ENCODE peak calls at places on chromosomes 5 and 9, in eight cellular contexts. One of them, this sample, is unnamed. For H3K4me1, the result is how much of the 10 kb centered on the place peaks cover.

GRCh38 chr5:5126444-5126843 is 13.7 kb upstream of the ADAMTS16 start:
- DNase-seq in mucosa of descending colon: no peak
- DNase-seq in lung: no peak
- DNase-seq in upper lobe of right lung: no peak
- DNase-seq in PC-9: peak
- DNase-seq in heart right ventricle: no peak
- DNase-seq in lower lobe of right lung: no peak
- DNase-seq in adrenal gland: peak
- DNase-seq in this sample: no peak

GRCh38 chr9:108347463-108348153 is 508.2 kb downstream of the ACTL7B start:
- DNase-seq in PC-9: no peak
- DNase-seq in lower lobe of right lung: no peak
- DNase-seq in lung: no peak
- DNase-seq in adrenal gland: no peak
- DNase-seq in upper lobe of right lung: no peak
- DNase-seq in mucosa of descending colon: no peak
- DNase-seq in heart right ventricle: no peak
- DNase-seq in this sample: no peak

GRCh38 chr5:112339761-112340160 is 79.3 kb downstream of the EPB41L4A start:
- DNase-seq in heart right ventricle: no peak
- DNase-seq in PC-9: no peak
- DNase-seq in lung: no peak
- DNase-seq in lower lobe of right lung: no peak
- DNase-seq in mucosa of descending colon: no peak
- DNase-seq in adrenal gland: no peak
- DNase-seq in upper lobe of right lung: no peak
- DNase-seq in this sample: no peak

GRCh38 chr9:2317591-2317990 is 302.4 kb downstream of the SMARCA2 start:
- DNase-seq in PC-9: no peak
- DNase-seq in upper lobe of right lung: no peak
- DNase-seq in mucosa of descending colon: no peak
- DNase-seq in heart right ventricle: no peak
- DNase-seq in lung: no peak
- DNase-seq in adrenal gland: no peak
- DNase-seq in lower lobe of right lung: no peak
- DNase-seq in this sample: no peak

GRCh38 chr5:4868140-4868735 is 271.9 kb upstream of the ADAMTS16 start:
- DNase-seq in heart right ventricle: no peak
- DNase-seq in upper lobe of right lung: no peak
- DNase-seq in adrenal gland: peak
- DNase-seq in lower lobe of right lung: peak
- DNase-seq in lung: peak
- DNase-seq in PC-9: peak
- DNase-seq in mucosa of descending colon: no peak
- DNase-seq in this sample: no peak

GRCh38 chr9:88938181-88938580 is 53.1 kb upstream of the S1PR3 start:
- DNase-seq in PC-9: peak
- DNase-seq in upper lobe of right lung: no peak
- DNase-seq in mucosa of descending colon: no peak
- DNase-seq in lower lobe of right lung: no peak
- DNase-seq in lung: no peak
- DNase-seq in adrenal gland: no peak
- DNase-seq in heart right ventricle: no peak
- DNase-seq in this sample: no peak

GRCh38 chr5:171367424-171368370 is 20.0 kb upstream of the NPM1 start:
- DNase-seq in lower lobe of right lung: no peak
- DNase-seq in adrenal gland: no peak
- DNase-seq in upper lobe of right lung: peak
- DNase-seq in mucosa of descending colon: no peak
- DNase-seq in PC-9: peak
- DNase-seq in lung: no peak
- DNase-seq in heart right ventricle: no peak
- DNase-seq in this sample: peak

GRCh38 chr9:34176089-34176488 is 2.8 kb upstream of the UBAP1 start:
- DNase-seq in adrenal gland: no peak
- DNase-seq in PC-9: peak
- DNase-seq in upper lobe of right lung: no peak
- DNase-seq in mucosa of descending colon: no peak
- DNase-seq in lung: no peak
- DNase-seq in heart right ventricle: no peak
- DNase-seq in lower lobe of right lung: no peak
- DNase-seq in this sample: no peak

GRCh38 chr5:119082691-119083090 is 11.8 kb downstream of the DMXL1 start:
- DNase-seq in PC-9: no peak
- DNase-seq in lung: no peak
- DNase-seq in adrenal gland: no peak
- DNase-seq in heart right ventricle: no peak
- DNase-seq in mucosa of descending colon: no peak
- DNase-seq in upper lobe of right lung: no peak
- DNase-seq in lower lobe of right lung: no peak
- DNase-seq in this sample: no peak

GRCh38 chr5:142507528-142507927 is 178.4 kb downstream of the FGF1 start:
- DNase-seq in PC-9: peak
- DNase-seq in adrenal gland: no peak
- DNase-seq in heart right ventricle: no peak
- DNase-seq in mucosa of descending colon: no peak
- DNase-seq in lower lobe of right lung: no peak
- DNase-seq in upper lobe of right lung: no peak
- DNase-seq in lung: no peak
- DNase-seq in this sample: no peak

GRCh38 chr5:371811-372555 is 50.5 kb downstream of the AHRR start:
- DNase-seq in lung: no peak
- DNase-seq in heart right ventricle: no peak
- DNase-seq in PC-9: no peak
- DNase-seq in mucosa of descending colon: no peak
- DNase-seq in lower lobe of right lung: peak
- DNase-seq in adrenal gland: peak
- DNase-seq in upper lobe of right lung: peak
- DNase-seq in this sample: peak

GRCh38 chr9:83505282-83505681 is 32.9 kb downstream of the FRMD3 start:
- DNase-seq in adrenal gland: no peak
- DNase-seq in mucosa of descending colon: no peak
- DNase-seq in heart right ventricle: no peak
- DNase-seq in upper lobe of right lung: no peak
- DNase-seq in lung: no peak
- DNase-seq in lower lobe of right lung: no peak
- DNase-seq in PC-9: no peak
- DNase-seq in this sample: no peak

GRCh38 chr9:16598316-16598715 is 272.2 kb downstream of the BNC2 start:
- DNase-seq in adrenal gland: no peak
- DNase-seq in mucosa of descending colon: no peak
- DNase-seq in lower lobe of right lung: no peak
- DNase-seq in lung: no peak
- DNase-seq in PC-9: no peak
- DNase-seq in heart right ventricle: no peak
- DNase-seq in upper lobe of right lung: no peak
- DNase-seq in this sample: no peak

GRCh38 chr5:57825026-57825683 is 342.5 kb upstream of the ACTBL2 start:
- DNase-seq in lung: no peak
- DNase-seq in upper lobe of right lung: no peak
- DNase-seq in mucosa of descending colon: no peak
- DNase-seq in adrenal gland: no peak
- DNase-seq in lower lobe of right lung: no peak
- DNase-seq in heart right ventricle: no peak
- DNase-seq in PC-9: peak
- DNase-seq in this sample: no peak

GRCh38 chr5:35698057-35698808 is 80.6 kb downstream of the SPEF2 start:
- DNase-seq in PC-9: no peak
- DNase-seq in heart right ventricle: no peak
- DNase-seq in adrenal gland: no peak
- DNase-seq in lower lobe of right lung: no peak
- DNase-seq in mucosa of descending colon: no peak
- DNase-seq in lung: no peak
- DNase-seq in upper lobe of right lung: no peak
- DNase-seq in this sample: no peak

GRCh38 chr9:107895524-107896001 is 406.0 kb upstream of the KLF4 start:
- DNase-seq in lower lobe of right lung: no peak
- DNase-seq in upper lobe of right lung: no peak
- DNase-seq in adrenal gland: no peak
- DNase-seq in mucosa of descending colon: no peak
- DNase-seq in lung: no peak
- DNase-seq in heart right ventricle: no peak
- DNase-seq in PC-9: no peak
- DNase-seq in this sample: no peak

GRCh38 chr5:82045526-82046267 is 73.9 kb downstream of the ATG10 start:
- DNase-seq in mucosa of descending colon: no peak
- DNase-seq in upper lobe of right lung: no peak
- DNase-seq in heart right ventricle: no peak
- DNase-seq in adrenal gland: no peak
- DNase-seq in lung: no peak
- DNase-seq in lower lobe of right lung: no peak
- DNase-seq in PC-9: no peak
- DNase-seq in this sample: no peak

GRCh38 chr5:77186990-77187389 is 23.5 kb upstream of the PDE8B start:
- DNase-seq in upper lobe of right lung: no peak
- DNase-seq in PC-9: no peak
- DNase-seq in mucosa of descending colon: no peak
- DNase-seq in lower lobe of right lung: no peak
- DNase-seq in heart right ventricle: no peak
- DNase-seq in adrenal gland: no peak
- DNase-seq in lung: no peak
- DNase-seq in this sample: no peak

GRCh38 chr5:135391123-135391868 is 7.7 kb downstream of the MACROH2A1 start:
- DNase-seq in lung: no peak
- DNase-seq in heart right ventricle: no peak
- DNase-seq in upper lobe of right lung: no peak
- DNase-seq in PC-9: no peak
- DNase-seq in adrenal gland: no peak
- DNase-seq in mucosa of descending colon: no peak
- DNase-seq in lower lobe of right lung: no peak
- DNase-seq in this sample: no peak

GRCh38 chr5:43482490-43483064 is 1.1 kb downstream of the TMEM267 start:
- DNase-seq in adrenal gland: no peak
- DNase-seq in mucosa of descending colon: no peak
- DNase-seq in PC-9: no peak
- DNase-seq in lung: no peak
- DNase-seq in upper lobe of right lung: no peak
- DNase-seq in heart right ventricle: no peak
- DNase-seq in lower lobe of right lung: no peak
- DNase-seq in this sample: no peak

GRCh38 chr9:128120061-128120740 is 7.3 kb downstream of the PTGES2 start:
- DNase-seq in PC-9: no peak
- DNase-seq in mucosa of descending colon: peak
- DNase-seq in lower lobe of right lung: peak
- DNase-seq in lung: no peak
- DNase-seq in heart right ventricle: peak
- DNase-seq in adrenal gland: peak
- DNase-seq in upper lobe of right lung: no peak
- DNase-seq in this sample: peak

GRCh38 chr5:177440211-177440989 is 6.2 kb upstream of the PRR7 start:
- DNase-seq in PC-9: no peak
- DNase-seq in lung: no peak
- DNase-seq in adrenal gland: no peak
- DNase-seq in lower lobe of right lung: no peak
- DNase-seq in heart right ventricle: no peak
- DNase-seq in mucosa of descending colon: no peak
- DNase-seq in upper lobe of right lung: peak
- DNase-seq in this sample: no peak
- H3K4me1 ChIP-seq in PC-9: under half
- H3K4me1 ChIP-seq in lung: under half
- H3K4me1 ChIP-seq in adrenal gland: under half
- H3K4me1 ChIP-seq in lower lobe of right lung: under half
- H3K4me1 ChIP-seq in heart right ventricle: under half
- H3K4me1 ChIP-seq in mucosa of descending colon: under half
- H3K4me1 ChIP-seq in upper lobe of right lung: under half
- H3K4me1 ChIP-seq in this sample: under half

GRCh38 chr9:132008184-132008781 is 71.4 kb downstream of the MED27 start:
- DNase-seq in PC-9: no peak
- DNase-seq in lung: no peak
- DNase-seq in upper lobe of right lung: no peak
- DNase-seq in adrenal gland: no peak
- DNase-seq in lower lobe of right lung: no peak
- DNase-seq in heart right ventricle: no peak
- DNase-seq in mucosa of descending colon: no peak
- DNase-seq in this sample: no peak
- H3K4me3 ChIP-seq in PC-9: no peak
- H3K4me3 ChIP-seq in lung: no peak
- H3K4me3 ChIP-seq in upper lobe of right lung: no peak
- H3K4me3 ChIP-seq in adrenal gland: no peak
- H3K4me3 ChIP-seq in lower lobe of right lung: no peak
- H3K4me3 ChIP-seq in heart right ventricle: no peak
- H3K4me3 ChIP-seq in mucosa of descending colon: no peak
- H3K4me3 ChIP-seq in this sample: no peak

GRCh38 chr5:177474094-177474493 is 660 bp upstream of the DBN1 start:
- DNase-seq in upper lobe of right lung: no peak
- DNase-seq in lung: no peak
- DNase-seq in lower lobe of right lung: no peak
- DNase-seq in PC-9: no peak
- DNase-seq in mucosa of descending colon: no peak
- DNase-seq in heart right ventricle: no peak
- DNase-seq in adrenal gland: no peak
- DNase-seq in this sample: no peak

GRCh38 chr5:177474845-177475562 is 1.6 kb upstream of the DBN1 start:
- DNase-seq in mucosa of descending colon: no peak
- DNase-seq in upper lobe of right lung: no peak
- DNase-seq in PC-9: no peak
- DNase-seq in lung: no peak
- DNase-seq in lower lobe of right lung: no peak
- DNase-seq in heart right ventricle: no peak
- DNase-seq in adrenal gland: no peak
- DNase-seq in this sample: no peak

GRCh38 chr5:177471610-177472356 is 1.7 kb downstream of the DBN1 start:
- DNase-seq in adrenal gland: no peak
- DNase-seq in lung: no peak
- DNase-seq in heart right ventricle: peak
- DNase-seq in upper lobe of right lung: peak
- DNase-seq in PC-9: no peak
- DNase-seq in lower lobe of right lung: no peak
- DNase-seq in mucosa of descending colon: peak
- DNase-seq in this sample: no peak

GRCh38 chr5:177472460-177473441 is 683 bp downstream of the DBN1 start:
- DNase-seq in heart right ventricle: no peak
- DNase-seq in PC-9: peak
- DNase-seq in lower lobe of right lung: no peak
- DNase-seq in lung: no peak
- DNase-seq in mucosa of descending colon: peak
- DNase-seq in upper lobe of right lung: peak
- DNase-seq in adrenal gland: no peak
- DNase-seq in this sample: no peak

GRCh38 chr5:177473461-177473991 is at the start of gene DBN1:
- DNase-seq in adrenal gland: no peak
- DNase-seq in heart right ventricle: peak
- DNase-seq in PC-9: no peak
- DNase-seq in lower lobe of right lung: no peak
- DNase-seq in lung: no peak
- DNase-seq in mucosa of descending colon: peak
- DNase-seq in upper lobe of right lung: peak
- DNase-seq in this sample: no peak
- H3K4me1 ChIP-seq in adrenal gland: under half
- H3K4me1 ChIP-seq in heart right ventricle: under half
- H3K4me1 ChIP-seq in PC-9: under half
- H3K4me1 ChIP-seq in lower lobe of right lung: under half
- H3K4me1 ChIP-seq in lung: under half
- H3K4me1 ChIP-seq in mucosa of descending colon: under half
- H3K4me1 ChIP-seq in upper lobe of right lung: under half
- H3K4me1 ChIP-seq in this sample: under half

GRCh38 chr9:20685769-20686168 is 1.7 kb downstream of the FOCAD start:
- DNase-seq in PC-9: no peak
- DNase-seq in heart right ventricle: no peak
- DNase-seq in lower lobe of right lung: no peak
- DNase-seq in upper lobe of right lung: no peak
- DNase-seq in lung: no peak
- DNase-seq in adrenal gland: no peak
- DNase-seq in mucosa of descending colon: no peak
- DNase-seq in this sample: no peak
- H3K4me3 ChIP-seq in PC-9: peak
- H3K4me3 ChIP-seq in heart right ventricle: no peak
- H3K4me3 ChIP-seq in lower lobe of right lung: peak
- H3K4me3 ChIP-seq in upper lobe of right lung: peak
- H3K4me3 ChIP-seq in lung: no peak
- H3K4me3 ChIP-seq in adrenal gland: peak
- H3K4me3 ChIP-seq in mucosa of descending colon: no peak
- H3K4me3 ChIP-seq in this sample: no peak

GRCh38 chr5:55027589-55027988 is 3.5 kb downstream of the GZMK start:
- DNase-seq in mucosa of descending colon: no peak
- DNase-seq in upper lobe of right lung: no peak
- DNase-seq in lower lobe of right lung: no peak
- DNase-seq in PC-9: no peak
- DNase-seq in lung: no peak
- DNase-seq in heart right ventricle: no peak
- DNase-seq in adrenal gland: no peak
- DNase-seq in this sample: no peak
- H3K4me1 ChIP-seq in mucosa of descending colon: under half
- H3K4me1 ChIP-seq in upper lobe of right lung: under half
- H3K4me1 ChIP-seq in lower lobe of right lung: under half
- H3K4me1 ChIP-seq in PC-9: under half
- H3K4me1 ChIP-seq in lung: under half
- H3K4me1 ChIP-seq in heart right ventricle: under half
- H3K4me1 ChIP-seq in adrenal gland: under half
- H3K4me1 ChIP-seq in this sample: under half